ENCODE peak calls at places on chromosomes 3 and 15, in four cellular contexts. I is fibroblast of lung, W is GM23338, H is PC-3. F is an unnamed sample. For H3K27me3, the result is how much of the 10 kb centered on the place peaks cover.

GRCh38 chr15:39629906-39630305 is 49.0 kb downstream of the THBS1 start:
- DNase-seq in W (no peak), I (no peak), H (peak), F (no peak)

GRCh38 chr3:66138336-66139234 is 82.2 kb upstream of the SLC25A26 start:
- DNase-seq in H (peak), I (peak), W (peak), F (peak)

GRCh38 chr3:197374951-197375560 is 76.6 kb upstream of the DLG1 start:
- DNase-seq in H (no peak), I (no peak), W (no peak), F (no peak)

GRCh38 chr3:151316267-151316991 is at the start of gene GPR87:
- DNase-seq in I (peak), H (peak), W (peak), F (no peak)

GRCh38 chr3:173397161-173398110 is at the start of gene NLGN1:
- DNase-seq in W (peak), H (peak), I (peak), F (no peak)

GRCh38 chr3:52787672-52788625 is 6.6 kb upstream of the ITIH3 start:
- DNase-seq in W (no peak), I (no peak), H (no peak), F (no peak)

GRCh38 chr3:128068156-128068620 is 16.0 kb downstream of the SEC61A1 start:
- DNase-seq in I (peak), H (peak), W (peak), F (peak)

GRCh38 chr3:65831733-65832425 is 206.8 kb downstream of the MAGI1 start:
- DNase-seq in H (peak), I (peak), W (no peak), F (no peak)

GRCh38 chr3:120749843-120750242 is 7.3 kb downstream of the GTF2E1 start:
- DNase-seq in H (no peak), W (no peak), I (no peak), F (no peak)

GRCh38 chr3:143465638-143466037 is 346.1 kb downstream of the CHST2 start:
- DNase-seq in I (no peak), H (peak), W (no peak), F (no peak)

GRCh38 chr15:59687831-59688230 is 1.3 kb downstream of the BNIP2 start:
- DNase-seq in H (no peak), I (peak), W (no peak), F (peak)

GRCh38 chr3:127490271-127491023 is 100.1 kb downstream of the TPRA1 start:
- DNase-seq in W (no peak), I (no peak), H (no peak), F (peak)

GRCh38 chr15:96347181-96348111 is 16.9 kb downstream of the NR2F2 start:
- DNase-seq in I (peak), H (no peak), W (peak), F (no peak)

GRCh38 chr15:29110733-29111132 is 158.9 kb downstream of the NSMCE3 start:
- DNase-seq in H (no peak), I (no peak), W (no peak), F (no peak)

GRCh38 chr3:51968175-51968681 is 974 bp upstream of the PCBP4 start:
- DNase-seq in H (no peak), I (no peak), W (peak), F (no peak)

GRCh38 chr15:91291673-91292072 is 191.6 kb downstream of the SV2B start:
- DNase-seq in I (peak), H (no peak), W (peak), F (peak)

GRCh38 chr15:81069909-81070308 is 64.2 kb upstream of the CFAP161 start:
- DNase-seq in H (no peak), I (no peak), W (no peak), F (no peak)

GRCh38 chr3:11136116-11136515 is 18.2 kb upstream of the HRH1 start:
- DNase-seq in W (no peak), I (peak), H (peak), F (no peak)

GRCh38 chr15:91891788-91892187 is 38.3 kb downstream of the SLCO3A1 start:
- DNase-seq in H (no peak), W (no peak), I (no peak), F (no peak)

GRCh38 chr15:83061680-83062079 is 5.4 kb downstream of the BTBD1 start:
- DNase-seq in H (no peak), W (no peak), I (no peak), F (no peak)

GRCh38 chr15:101014921-101015841 is 96.0 kb downstream of the LRRK1 start:
- DNase-seq in I (peak), H (peak), W (peak), F (peak)

GRCh38 chr15:47870956-47871625 is 153.8 kb downstream of the SEMA6D start:
- DNase-seq in H (peak), W (no peak), I (peak), F (no peak)

GRCh38 chr3:153130312-153130977 is 31.6 kb upstream of the RAP2B start:
- DNase-seq in I (peak), W (no peak), H (peak), F (no peak)

GRCh38 chr3:49807427-49808114 is 4.5 kb downstream of the INKA1 start:
- DNase-seq in W (peak), I (peak), H (no peak), F (no peak)

GRCh38 chr15:52111517-52112202 is 915 bp downstream of the BCL2L10 start:
- DNase-seq in I (no peak), W (no peak), H (no peak), F (no peak)

GRCh38 chr3:134337511-134338200 is 36.6 kb downstream of the AMOTL2 start:
- DNase-seq in I (no peak), W (no peak), H (no peak), F (no peak)

GRCh38 chr3:98745718-98746117 is 17.4 kb upstream of the ST3GAL6 start:
- DNase-seq in H (no peak), W (no peak), I (no peak), F (no peak)

GRCh38 chr3:138440137-138440536 is 5.7 kb downstream of the ESYT3 start:
- DNase-seq in I (no peak), H (no peak), W (peak), F (no peak)

GRCh38 chr3:79003994-79004393 is 763.8 kb downstream of the ROBO1 start:
- DNase-seq in W (no peak), H (no peak), I (no peak), F (no peak)

GRCh38 chr3:13011369-13012227 is 61.6 kb downstream of the IQSEC1 start:
- DNase-seq in I (no peak), W (peak), H (peak), F (peak)

GRCh38 chr3:136994772-136995516 is 37.2 kb downstream of the IL20RB start:
- DNase-seq in W (no peak), H (peak), I (peak), F (no peak)

GRCh38 chr15:37035349-37035748 is 65.0 kb downstream of the MEIS2 start:
- DNase-seq in W (no peak), H (peak), I (peak), F (no peak)

GRCh38 chr3:110810356-110810755 is 261.3 kb upstream of the NECTIN3 start:
- DNase-seq in I (peak), W (no peak), H (peak), F (no peak)

GRCh38 chr3:48086736-48087470 is 70.7 kb upstream of the MAP4 start:
- DNase-seq in I (peak), H (peak), W (no peak), F (peak)

GRCh38 chr3:169379496-169380121 is 283.9 kb downstream of the MECOM start:
- DNase-seq in H (no peak), I (no peak), W (no peak), F (no peak)

GRCh38 chr15:27353837-27354236 is 382.9 kb downstream of the GABRG3 start:
- DNase-seq in H (peak), W (no peak), I (peak), F (no peak)

GRCh38 chr15:27358751-27359434 is 387.9 kb downstream of the GABRG3 start:
- DNase-seq in I (peak), W (peak), H (peak), F (no peak)

GRCh38 chr15:27365441-27365840 is 394.5 kb downstream of the GABRG3 start:
- DNase-seq in W (no peak), I (no peak), H (no peak), F (no peak)

GRCh38 chr15:27361418-27361817 is 390.4 kb downstream of the GABRG3 start:
- DNase-seq in I (no peak), W (no peak), H (no peak), F (no peak)

GRCh38 chr15:27359586-27359985 is 388.6 kb downstream of the GABRG3 start:
- DNase-seq in I (no peak), W (no peak), H (no peak), F (no peak)
- H3K27me3 ChIP-seq in I (under half), W (under half), H (under half), F (under half)

DNA sequence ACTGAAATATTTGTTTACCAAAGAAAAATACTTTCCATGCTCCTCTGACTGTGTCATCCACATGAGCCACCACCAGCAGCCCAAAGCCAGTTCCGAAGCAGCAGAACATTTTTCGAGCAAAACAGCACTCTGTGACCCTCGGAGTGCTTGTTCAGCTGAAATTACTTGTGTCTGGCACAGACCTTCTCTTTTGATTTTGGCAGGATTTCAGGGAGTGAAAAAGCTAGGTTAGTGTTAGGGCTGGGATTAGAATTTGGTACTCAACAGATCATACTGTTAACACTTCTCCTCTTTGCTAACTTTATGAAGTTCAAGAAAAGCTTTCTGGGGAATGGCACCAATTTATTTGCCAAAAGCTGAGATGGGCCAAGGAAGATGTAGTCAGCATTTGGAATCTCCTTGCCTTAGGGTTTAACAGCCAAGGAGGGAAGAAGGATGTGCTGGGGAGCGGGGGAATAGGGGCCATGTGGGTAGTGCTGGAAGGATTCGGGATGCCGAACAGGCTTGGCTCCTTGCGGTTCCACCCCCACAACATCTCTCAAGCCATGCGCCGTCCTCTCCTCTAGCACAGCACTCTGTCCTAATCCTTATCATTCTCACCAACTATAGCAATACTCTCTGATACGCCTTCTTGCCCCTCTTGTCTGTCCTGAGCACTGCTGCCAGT is 55.1 kb upstream of the TRA2B start:
- DNase-seq in I (peak), H (no peak), W (no peak), F (no peak)
- H3K4me2 ChIP-seq in I (peak), H (no peak), W (no peak), F (no peak)

GRCh38 chr3:62556121-62556520 is 182.8 kb upstream of the FEZF2 start:
- DNase-seq in I (no peak), H (no peak), W (peak), F (no peak)

GRCh38 chr3:62557450-62557849 is 184.1 kb upstream of the FEZF2 start:
- DNase-seq in I (no peak), H (no peak), W (no peak), F (no peak)

GRCh38 chr3:62553811-62554210 is 180.5 kb upstream of the FEZF2 start:
- DNase-seq in W (no peak), I (no peak), H (no peak), F (no peak)

GRCh38 chr3:62551556-62551955 is 178.2 kb upstream of the FEZF2 start:
- DNase-seq in I (no peak), H (no peak), W (no peak), F (no peak)

DNA sequence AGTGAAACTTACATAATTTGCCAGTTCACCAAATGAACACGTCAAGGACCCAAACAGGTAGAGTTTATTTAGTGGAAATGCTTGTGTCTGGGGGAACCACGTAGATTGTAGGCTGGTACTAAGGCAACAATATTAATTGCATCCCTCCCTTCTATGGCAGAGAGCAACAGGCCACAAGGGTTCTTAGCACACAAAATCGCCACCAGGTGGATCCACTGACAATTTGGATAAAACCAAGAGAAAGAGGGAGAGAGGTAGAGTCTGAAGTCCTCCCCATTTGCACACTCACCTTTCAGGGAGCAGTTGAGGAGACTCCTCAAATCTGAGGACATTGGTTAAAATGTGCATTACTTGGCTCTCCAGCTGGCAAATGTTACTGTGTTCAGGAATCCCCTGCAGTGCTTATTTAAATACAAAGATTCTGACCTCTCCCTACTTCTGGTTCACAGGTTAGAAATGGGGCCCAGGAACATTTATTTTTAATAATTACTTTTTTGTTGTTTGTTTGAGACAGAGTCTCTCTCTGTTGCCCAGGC is 181.0 kb upstream of the FEZF2 start:
- DNase-seq in W (peak), H (peak), I (peak), F (peak)
- H3K27me3 ChIP-seq in W (under half), H (under half), I (under half), F (under half)

GRCh38 chr15:72486144-72486543 is 12.0 kb downstream of the ARIH1 start:
- DNase-seq in H (no peak), I (no peak), W (no peak), F (no peak)
- H3K4me2 ChIP-seq in H (no peak), I (no peak), W (peak), F (no peak)

GRCh38 chr3:117399311-117400068 is 689.9 kb downstream of the TUSC7 start:
- DNase-seq in H (no peak), W (peak), I (peak), F (no peak)
- H3K27me3 ChIP-seq in H (under half), W (half or more), I (under half), F (under half)

DNA sequence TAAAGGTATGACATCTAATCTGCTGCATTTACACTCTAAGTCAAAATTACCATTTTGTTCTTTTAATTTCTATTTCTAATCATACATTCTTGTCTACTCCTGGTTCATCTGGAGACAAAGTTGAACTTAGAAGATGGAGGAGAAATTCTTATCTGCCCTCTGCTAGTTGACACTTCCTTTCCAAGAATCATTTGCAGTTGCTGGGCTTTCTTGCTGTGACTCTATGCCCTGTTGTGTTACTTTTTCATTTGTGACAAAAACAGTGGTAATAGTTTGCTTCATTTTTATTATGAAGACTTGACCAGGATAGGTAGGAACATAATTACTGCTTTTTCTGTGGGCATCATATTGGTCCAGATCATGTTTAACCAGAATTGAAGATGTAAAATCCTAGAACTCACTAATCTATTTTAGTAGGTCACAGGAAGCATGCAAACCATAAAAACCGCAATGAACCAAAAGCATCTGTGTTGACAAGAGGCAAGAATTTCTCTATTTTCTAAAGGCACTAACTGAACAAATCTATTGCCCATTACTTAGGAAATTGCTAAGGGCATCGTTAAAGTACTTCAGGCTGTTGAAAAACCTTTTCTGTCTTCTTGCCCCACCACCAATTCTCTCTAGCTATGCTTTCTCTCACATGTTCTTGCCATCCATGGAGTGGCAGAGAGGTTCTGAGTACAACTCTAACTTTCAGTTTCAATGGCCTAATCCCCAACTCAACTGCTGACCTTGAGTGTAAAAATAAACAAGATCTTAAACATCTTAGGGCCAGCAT is 4.2 kb upstream of the CCR2 start:
- DNase-seq in W (no peak), H (no peak), I (no peak), F (no peak)
- H3K4me2 ChIP-seq in W (no peak), H (no peak), I (no peak), F (no peak)

DNA sequence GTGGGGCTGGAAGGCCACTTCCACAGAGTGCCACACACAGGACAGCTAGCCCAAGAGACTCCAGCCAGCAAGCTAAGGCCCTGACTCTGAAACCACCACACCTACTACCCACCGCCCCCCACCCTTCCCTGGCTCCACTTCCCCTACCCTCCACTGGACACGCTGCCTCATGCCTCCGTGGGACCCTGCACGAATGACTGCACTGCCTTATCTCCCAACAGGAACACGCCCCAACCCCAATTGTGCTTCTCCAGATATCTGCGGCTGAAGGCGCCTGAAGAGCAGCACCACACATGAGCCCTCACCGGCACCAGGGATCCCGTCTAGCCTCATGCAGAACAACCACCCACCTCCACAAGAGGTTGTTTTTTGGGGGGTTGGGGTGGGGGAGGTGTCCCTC is 2.6 kb downstream of the LINGO1 start:
- DNase-seq in H (no peak), W (no peak), I (no peak), F (no peak)
- H3K27me3 ChIP-seq in H (under half), W (under half), I (under half), F (under half)

GRCh38 chr3:20148456-20148855 is 37.5 kb downstream of the SGO1 start:
- DNase-seq in W (no peak), H (no peak), I (no peak), F (no peak)

GRCh38 chr3:20143519-20143918 is 42.5 kb downstream of the SGO1 start:
- DNase-seq in I (no peak), W (no peak), H (no peak), F (no peak)

GRCh38 chr3:20142517-20142916 is 43.5 kb downstream of the SGO1 start:
- DNase-seq in I (no peak), W (no peak), H (no peak), F (no peak)

GRCh38 chr3:20145874-20146273 is 40.1 kb downstream of the SGO1 start:
- DNase-seq in I (no peak), H (no peak), W (no peak), F (no peak)

DNA sequence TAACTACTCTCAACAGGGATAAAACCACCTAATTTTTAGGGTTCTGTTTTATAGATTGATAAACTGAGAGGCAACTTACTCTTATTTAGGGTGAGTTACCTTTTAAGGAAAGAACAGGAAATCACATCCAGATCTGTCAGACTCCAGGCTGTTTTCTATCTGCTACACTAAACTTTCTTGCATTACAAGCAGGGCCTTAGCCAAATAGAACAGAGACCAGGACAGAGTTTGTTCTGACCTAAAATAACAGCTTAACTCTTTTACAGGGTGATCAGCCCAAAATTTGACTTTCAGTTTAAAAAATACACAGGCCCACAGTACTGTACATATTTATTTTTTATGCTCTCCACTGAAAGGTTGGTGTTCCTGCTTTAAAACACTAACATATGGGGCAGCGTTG is 38.6 kb downstream of the SGO1 start:
- DNase-seq in W (no peak), I (peak), H (no peak), F (no peak)
- H3K4me2 ChIP-seq in W (no peak), I (no peak), H (no peak), F (no peak)